ENCODE peak calls at places on chromosomes 13 and 19, in six cellular contexts. P, Y, F, X, G and H are unnamed samples. For H3K27me3, the result is how much of the 10 kb centered on the place peaks cover.

GRCh38 chr19:55680339-55681130 is 5.5 kb downstream of the EPN1 start:
- DNase-seq in P (no peak), Y (no peak), F (no peak), X (no peak), G (no peak), H (no peak)

GRCh38 chr19:42360787-42361544 is 29.1 kb downstream of the CNFN start:
- DNase-seq in P (no peak), Y (no peak), F (no peak), X (peak), G (no peak), H (no peak)

GRCh38 chr19:29387586-29387985 is 138.2 kb upstream of the VSTM2B start:
- DNase-seq in P (no peak), Y (no peak), F (no peak), X (no peak), G (no peak), H (no peak)

GRCh38 chr13:30292325-30292724 is 15.0 kb downstream of the KATNAL1 start:
- DNase-seq in P (no peak), Y (no peak), F (no peak), X (no peak), G (no peak), H (no peak)

GRCh38 chr13:46633416-46633815 is 80.4 kb downstream of the LRCH1 start:
- DNase-seq in P (no peak), Y (no peak), F (peak), X (no peak), G (peak), H (peak)

GRCh38 chr13:27712421-27712820 is 79.9 kb upstream of the GSX1 start:
- DNase-seq in P (no peak), Y (no peak), F (peak), X (peak), G (peak), H (no peak)

GRCh38 chr19:56091751-56092546 is 29.1 kb downstream of the ZNF787 start:
- DNase-seq in P (no peak), Y (peak), F (no peak), X (no peak), G (no peak), H (no peak)

GRCh38 chr13:99144306-99144705 is 56.3 kb upstream of the UBAC2 start:
- DNase-seq in P (no peak), Y (no peak), F (no peak), X (no peak), G (no peak), H (no peak)

GRCh38 chr13:98025480-98026025 is 72.1 kb downstream of the IPO5 start:
- DNase-seq in P (no peak), Y (no peak), F (no peak), X (no peak), G (no peak), H (no peak)

GRCh38 chr19:35585844-35586243 is at the start of gene PMIS2:
- DNase-seq in P (no peak), Y (no peak), F (no peak), X (peak), G (no peak), H (no peak)

GRCh38 chr13:33191425-33192221 is 93.9 kb downstream of the STARD13 start:
- DNase-seq in P (no peak), Y (no peak), F (no peak), X (peak), G (no peak), H (no peak)

GRCh38 chr13:45778897-45779296 is 72.7 kb downstream of the SIAH3 start:
- DNase-seq in P (no peak), Y (no peak), F (no peak), X (no peak), G (no peak), H (no peak)

GRCh38 chr13:75196112-75196855 is 285.7 kb downstream of the TBC1D4 start:
- DNase-seq in P (no peak), Y (no peak), F (peak), X (no peak), G (no peak), H (no peak)

GRCh38 chr13:45108716-45109706 is 11.3 kb upstream of the GTF2F2 start:
- DNase-seq in P (no peak), Y (no peak), F (peak), X (no peak), G (no peak), H (no peak)

GRCh38 chr13:42807866-42808265 is 26.5 kb downstream of the FAM216B start:
- DNase-seq in P (no peak), Y (no peak), F (peak), X (no peak), G (peak), H (no peak)

GRCh38 chr19:16266586-16266942 is 58.1 kb upstream of the KLF2 start:
- DNase-seq in P (no peak), Y (no peak), F (no peak), X (no peak), G (no peak), H (no peak)

GRCh38 chr13:29159871-29160270 is 339.7 kb downstream of the MTUS2 start:
- DNase-seq in P (no peak), Y (no peak), F (no peak), X (no peak), G (no peak), H (no peak)

GRCh38 chr13:73335226-73335625 is 276.4 kb downstream of the KLF5 start:
- DNase-seq in P (peak), Y (peak), F (peak), X (no peak), G (peak), H (peak)

GRCh38 chr19:6020166-6020967 is 42.4 kb upstream of the RANBP3 start:
- DNase-seq in P (no peak), Y (no peak), F (peak), X (no peak), G (peak), H (no peak)

GRCh38 chr19:33373701-33374405 is at the start of gene CEBPG:
- DNase-seq in P (no peak), Y (no peak), F (peak), X (peak), G (peak), H (no peak)

GRCh38 chr13:80965097-80965496 is 624.2 kb upstream of the SPRY2 start:
- DNase-seq in P (no peak), Y (no peak), F (no peak), X (no peak), G (no peak), H (no peak)

GRCh38 chr19:38190793-38191192 is 33.2 kb downstream of the DPF1 start:
- DNase-seq in P (no peak), Y (no peak), F (no peak), X (no peak), G (no peak), H (no peak)
- H3K27me3 ChIP-seq in P (under half), Y (under half), F (under half), X (under half), G (under half), H (under half)

DNA sequence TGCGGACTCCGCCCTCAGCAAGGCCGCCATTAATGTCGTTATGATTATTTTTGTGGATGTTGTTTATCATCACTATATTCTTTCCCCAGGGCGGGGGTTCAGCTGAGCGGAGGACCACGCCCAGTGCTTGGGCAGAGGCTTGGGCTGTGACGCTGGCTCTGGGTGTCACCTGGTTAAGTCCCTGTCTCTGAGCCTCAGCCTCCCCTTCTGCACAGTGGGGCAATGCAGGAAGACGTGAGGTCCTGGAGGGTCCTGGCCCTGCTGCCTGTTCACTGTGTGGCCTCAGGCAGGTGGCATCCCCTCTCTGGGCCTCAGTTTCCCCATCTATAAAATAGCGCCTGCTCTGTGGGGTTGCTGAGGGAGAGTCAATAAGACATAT is 32.5 kb downstream of the NFIC start:
- DNase-seq in P (no peak), Y (no peak), F (no peak), X (no peak), G (no peak), H (no peak)
- TF ChIP-seq CTCF in P (no peak), Y (no peak), F (no peak), X (no peak), G (no peak), H (no peak)

GRCh38 chr19:3188627-3189596 is 3.2 kb downstream of the NCLN start:
- DNase-seq in P (no peak), Y (no peak), F (no peak), X (no peak), G (no peak), H (no peak)

GRCh38 chr19:3186377-3186688 is 603 bp downstream of the NCLN start:
- DNase-seq in P (no peak), Y (no peak), F (peak), X (peak), G (no peak), H (no peak)

GRCh38 chr19:3189702-3190469 is 4.2 kb downstream of the NCLN start:
- DNase-seq in P (no peak), Y (no peak), F (no peak), X (no peak), G (no peak), H (no peak)

GRCh38 chr19:3186891-3187661 is 1.3 kb downstream of the NCLN start:
- DNase-seq in P (no peak), Y (no peak), F (no peak), X (no peak), G (peak), H (no peak)

GRCh38 chr19:3187662-3188511 is 2.2 kb downstream of the NCLN start:
- DNase-seq in P (no peak), Y (no peak), F (no peak), X (no peak), G (no peak), H (no peak)
- H3K4me3 ChIP-seq in P (peak), Y (no peak), F (no peak), X (no peak), G (peak), H (no peak)

GRCh38 chr19:3265432-3265831 is 41.0 kb downstream of the CELF5 start:
- DNase-seq in P (no peak), Y (no peak), F (no peak), X (no peak), G (no peak), H (no peak)
- H3K27me3 ChIP-seq in P (under half), Y (under half), F (under half), X (under half), G (under half), H (under half)

DNA sequence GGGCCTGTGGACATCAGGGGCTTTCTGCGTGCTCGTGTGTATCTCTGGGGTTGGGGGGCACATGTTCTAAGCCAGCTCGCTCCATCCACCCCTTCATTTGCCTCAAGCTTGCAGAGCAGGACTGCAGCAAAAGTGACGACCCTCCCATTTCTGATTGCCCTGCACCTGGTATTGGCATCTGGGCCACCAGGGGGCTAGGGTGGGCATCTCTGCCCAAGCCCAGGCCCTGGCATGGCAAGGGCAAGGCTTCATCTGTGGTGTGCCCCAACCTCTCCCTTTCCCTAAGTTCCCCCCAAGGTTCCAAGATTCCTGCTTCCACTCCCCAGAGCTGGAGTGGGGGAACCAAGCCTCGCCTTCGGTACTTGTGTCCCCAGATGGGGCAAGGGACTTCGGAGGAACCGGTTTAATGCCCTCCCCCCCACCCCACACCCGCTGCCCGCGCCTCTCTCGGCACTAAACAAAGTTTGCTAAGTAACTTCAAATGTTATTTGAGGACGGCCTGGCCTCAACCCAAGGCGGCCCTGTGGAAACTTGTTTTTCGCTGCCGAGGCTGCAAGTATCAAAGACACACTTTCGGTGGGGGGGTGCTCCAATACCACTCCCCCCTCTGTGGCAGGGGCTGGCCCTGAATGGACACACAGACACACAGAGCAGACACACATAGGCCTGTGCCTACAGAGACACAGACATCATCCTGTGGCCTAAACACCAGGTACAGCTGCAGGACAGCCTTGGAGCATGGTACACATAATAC is 12.2 kb downstream of the NFIX start:
- DNase-seq in P (no peak), Y (no peak), F (no peak), X (no peak), G (no peak), H (no peak)
- TF ChIP-seq CTCF in P (no peak), Y (no peak), F (no peak), X (no peak), G (peak), H (peak)

GRCh38 chr19:14473073-14473790 is 1.9 kb downstream of the PTGER1 start:
- DNase-seq in P (no peak), Y (no peak), F (peak), X (no peak), G (no peak), H (no peak)

GRCh38 chr19:14473915-14474578 is 1.1 kb downstream of the PTGER1 start:
- DNase-seq in P (no peak), Y (no peak), F (peak), X (no peak), G (peak), H (no peak)

GRCh38 chr19:14470031-14470876 is 4.9 kb downstream of the PTGER1 start:
- DNase-seq in P (no peak), Y (no peak), F (no peak), X (no peak), G (no peak), H (no peak)

GRCh38 chr19:14472202-14472961 is 2.8 kb downstream of the PTGER1 start:
- DNase-seq in P (peak), Y (no peak), F (peak), X (peak), G (peak), H (no peak)

DNA sequence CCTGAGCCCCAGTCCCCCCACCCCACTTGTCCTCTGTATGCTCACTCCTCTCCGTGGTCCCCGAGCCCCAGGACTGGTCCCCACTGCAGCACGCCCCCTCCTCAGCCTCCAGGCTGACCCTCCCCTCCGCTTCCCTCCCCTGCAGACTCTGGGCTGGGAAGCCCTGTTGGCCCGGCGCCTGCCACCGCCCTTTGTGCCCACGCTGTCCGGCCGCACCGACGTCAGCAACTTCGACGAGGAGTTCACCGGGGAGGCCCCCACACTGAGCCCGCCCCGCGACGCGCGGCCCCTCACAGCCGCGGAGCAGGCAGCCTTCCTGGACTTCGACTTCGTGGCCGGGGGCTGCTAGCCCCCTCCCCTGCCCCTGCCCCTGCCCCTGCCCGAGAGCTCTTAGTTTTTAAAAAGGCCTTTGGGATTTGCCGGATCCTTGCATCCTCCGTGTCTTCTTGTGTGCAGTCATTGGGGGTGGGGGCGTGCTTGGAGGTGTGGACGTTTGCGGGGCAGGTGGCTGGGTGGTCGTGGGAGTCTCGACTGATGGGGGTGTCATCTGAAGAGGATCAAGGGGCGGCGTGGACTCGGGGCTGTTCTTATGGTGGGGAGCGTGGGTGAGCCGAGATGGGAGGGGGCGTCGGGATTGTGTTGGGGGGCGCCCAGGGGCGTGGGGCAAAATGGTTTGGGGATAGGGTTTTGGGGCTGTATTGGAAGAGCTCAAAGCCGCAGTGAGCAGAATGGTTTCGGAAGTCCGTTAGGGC is 3.5 kb downstream of the PTGER1 start:
- DNase-seq in P (no peak), Y (no peak), F (no peak), X (no peak), G (no peak), H (no peak)
- H3K4me3 ChIP-seq in P (no peak), Y (no peak), F (no peak), X (no peak), G (no peak), H (no peak)

GRCh38 chr13:111547726-111548273 is 227.4 kb downstream of the TEX29 start:
- DNase-seq in P (no peak), Y (no peak), F (no peak), X (no peak), G (no peak), H (no peak)
- H3K27me3 ChIP-seq in P (under half), Y (under half), F (under half), X (under half), G (under half), H (under half)

GRCh38 chr13:49220035-49220855 is at the start of gene MLNR:
- DNase-seq in P (no peak), Y (no peak), F (peak), X (peak), G (no peak), H (no peak)
- TF ChIP-seq CTCF in P (no peak), Y (no peak), F (no peak), X (peak), G (no peak), H (no peak)

GRCh38 chr19:11169896-11170678 is 14.5 kb upstream of the SPC24 start:
- DNase-seq in P (no peak), Y (no peak), F (peak), X (no peak), G (no peak), H (no peak)
- H3K4me3 ChIP-seq in P (no peak), Y (no peak), F (no peak), X (no peak), G (no peak), H (no peak)